ENCODE peak calls at places on chromosome 7, in five cellular contexts. R, J, O, B and Z are unnamed samples.

GRCh38 chr7:41567350-41568114 is 135.4 kb downstream of the INHBA start:
- DNase-seq in R (no peak), J (peak), O (peak), B (no peak), Z (no peak)

GRCh38 chr7:129560831-129561230 is 50.7 kb upstream of the NRF1 start:
- DNase-seq in R (no peak), J (no peak), O (no peak), B (no peak), Z (no peak)

GRCh38 chr7:35617076-35617475 is 77.9 kb downstream of the HERPUD2 start:
- DNase-seq in R (no peak), J (peak), O (peak), B (no peak), Z (no peak)

GRCh38 chr7:1062296-1063294 is 18.2 kb downstream of the GPR146 start:
- DNase-seq in R (no peak), J (no peak), O (no peak), B (no peak), Z (no peak)

GRCh38 chr7:138584696-138585095 is 116.5 kb downstream of the SVOPL start:
- DNase-seq in R (no peak), J (no peak), O (no peak), B (no peak), Z (no peak)

GRCh38 chr7:27171636-27172387 is 2.3 kb downstream of the HOXA10 start:
- DNase-seq in R (peak), J (no peak), O (peak), B (no peak), Z (no peak)

GRCh38 chr7:141356096-141356495 is 195.1 kb upstream of the AGK start:
- DNase-seq in R (no peak), J (no peak), O (peak), B (no peak), Z (no peak)

GRCh38 chr7:4745971-4746919 is 29.2 kb upstream of the AP5Z1 start:
- DNase-seq in R (no peak), J (peak), O (peak), B (peak), Z (peak)

GRCh38 chr7:149831730-149832219 is 6.4 kb upstream of the ZNF862 start:
- DNase-seq in R (no peak), J (no peak), O (no peak), B (no peak), Z (no peak)

GRCh38 chr7:143882020-143882610 is 19.9 kb downstream of the TCAF1 start:
- DNase-seq in R (peak), J (peak), O (peak), B (no peak), Z (peak)

GRCh38 chr7:46558482-46559193 is 637.6 kb upstream of the IGFBP3 start:
- DNase-seq in R (no peak), J (no peak), O (peak), B (peak), Z (peak)

GRCh38 chr7:151174246-151175046 is 7.0 kb upstream of the GBX1 start:
- DNase-seq in R (no peak), J (no peak), O (peak), B (no peak), Z (peak)

GRCh38 chr7:10956528-10956927 is 17.1 kb upstream of the PHF14 start:
- DNase-seq in R (no peak), J (no peak), O (no peak), B (no peak), Z (no peak)

GRCh38 chr7:75966209-75966961 is 28.0 kb downstream of the TMEM120A start:
- DNase-seq in R (no peak), J (no peak), O (peak), B (no peak), Z (no peak)

GRCh38 chr7:93566876-93567275 is 7.6 kb downstream of the CALCR start:
- DNase-seq in R (no peak), J (no peak), O (no peak), B (no peak), Z (no peak)

GRCh38 chr7:100686822-100687211 is 7.2 kb downstream of the GIGYF1 start:
- DNase-seq in R (no peak), J (no peak), O (no peak), B (no peak), Z (no peak)

GRCh38 chr7:98066934-98067507 is 39.6 kb upstream of the LMTK2 start:
- DNase-seq in R (no peak), J (no peak), O (peak), B (no peak), Z (no peak)

GRCh38 chr7:29651467-29651866 is 87.8 kb downstream of the PRR15 start:
- DNase-seq in R (no peak), J (no peak), O (no peak), B (no peak), Z (no peak)

GRCh38 chr7:131486346-131486745 is 70.1 kb downstream of the PODXL start:
- DNase-seq in R (no peak), J (no peak), O (no peak), B (no peak), Z (no peak)

GRCh38 chr7:98211221-98211675 is at the start of gene BHLHA15:
- DNase-seq in R (peak), J (no peak), O (no peak), B (peak), Z (no peak)

GRCh38 chr7:132613737-132614136 is 37.5 kb upstream of the PLXNA4 start:
- DNase-seq in R (no peak), J (no peak), O (no peak), B (no peak), Z (no peak)

GRCh38 chr7:87475359-87476178 is at the start of gene ABCB4:
- DNase-seq in R (no peak), J (peak), O (no peak), B (no peak), Z (no peak)

GRCh38 chr7:155257482-155258232 is 40.0 kb upstream of the INSIG1 start:
- DNase-seq in R (no peak), J (peak), O (peak), B (no peak), Z (no peak)

GRCh38 chr7:51356849-51357516 is 40.4 kb upstream of the COBL start:
- DNase-seq in R (no peak), J (no peak), O (no peak), B (no peak), Z (no peak)

GRCh38 chr7:151793531-151793935 is 83.4 kb downstream of the PRKAG2 start:
- DNase-seq in R (no peak), J (no peak), O (no peak), B (no peak), Z (no peak)

GRCh38 chr7:33334349-33334748 is 205.0 kb downstream of the BBS9 start:
- DNase-seq in R (peak), J (peak), O (no peak), B (peak), Z (no peak)

GRCh38 chr7:8931906-8932646 is 498.7 kb downstream of the NXPH1 start:
- DNase-seq in R (no peak), J (peak), O (no peak), B (no peak), Z (no peak)

GRCh38 chr7:47147213-47147631 is 434.7 kb downstream of the TNS3 start:
- DNase-seq in R (no peak), J (no peak), O (no peak), B (no peak), Z (no peak)

GRCh38 chr7:66016131-66016461 is 34.1 kb upstream of the GUSB start:
- DNase-seq in R (no peak), J (peak), O (peak), B (no peak), Z (peak)

GRCh38 chr7:122300607-122301079 is 3.9 kb downstream of the FEZF1 start:
- DNase-seq in R (no peak), J (peak), O (no peak), B (no peak), Z (no peak)

GRCh38 chr7:98826400-98826799 is 43.4 kb downstream of the TMEM130 start:
- DNase-seq in R (no peak), J (no peak), O (no peak), B (no peak), Z (no peak)

GRCh38 chr7:156096806-156097538 is 284.7 kb upstream of the SHH start:
- DNase-seq in R (no peak), J (peak), O (no peak), B (no peak), Z (no peak)

GRCh38 chr7:39341083-39341482 is 225.1 kb upstream of the YAE1 start:
- DNase-seq in R (no peak), J (no peak), O (no peak), B (no peak), Z (no peak)

GRCh38 chr7:73824986-73825385 is 5.8 kb upstream of the CLDN4 start:
- DNase-seq in R (no peak), J (no peak), O (no peak), B (no peak), Z (no peak)

GRCh38 chr7:112930787-112931186 is 140.6 kb upstream of the TMEM168 start:
- DNase-seq in R (no peak), J (peak), O (peak), B (no peak), Z (peak)